ENCODE peak calls at places on chromosomes 12 and 14, in five cellular contexts. One of them, this sample, is unnamed.
A peak's percentile ranks its signal among the peaks of the same experiment; 100 is the strongest.

GRCh38 chr14:104267895-104268294 is 129.5 kb downstream of the KIF26A start:
- DNase-seq in stomach: peak; percentile 15
- DNase-seq in suprapubic skin: no peak
- DNase-seq in sigmoid colon: no peak
- DNase-seq in K562: no peak
- DNase-seq in this sample: no peak

GRCh38 chr12:2401040-2401439 is 348.3 kb downstream of the CACNA1C start:
- DNase-seq in K562: no peak
- DNase-seq in stomach: no peak
- DNase-seq in sigmoid colon: no peak
- DNase-seq in suprapubic skin: no peak
- DNase-seq in this sample: no peak

GRCh38 chr14:96722751-96723150 is 74.4 kb upstream of the VRK1 start:
- DNase-seq in stomach: no peak
- DNase-seq in suprapubic skin: no peak
- DNase-seq in K562: no peak
- DNase-seq in sigmoid colon: peak; percentile 22
- DNase-seq in this sample: no peak

GRCh38 chr12:99435095-99435791 is 212.3 kb upstream of the GARIN6 start:
- DNase-seq in K562: no peak
- DNase-seq in stomach: no peak
- DNase-seq in sigmoid colon: no peak
- DNase-seq in suprapubic skin: no peak
- DNase-seq in this sample: no peak

GRCh38 chr12:15689751-15690191 is 99.4 kb downstream of the EPS8 start:
- DNase-seq in suprapubic skin: no peak
- DNase-seq in K562: no peak
- DNase-seq in stomach: no peak
- DNase-seq in sigmoid colon: no peak
- DNase-seq in this sample: no peak

GRCh38 chr14:100400115-100400514 is 77.0 kb downstream of the SLC25A47 start:
- DNase-seq in stomach: peak; percentile 64
- DNase-seq in K562: no peak
- DNase-seq in sigmoid colon: no peak
- DNase-seq in suprapubic skin: no peak
- DNase-seq in this sample: no peak

GRCh38 chr14:65226824-65227604 is 124.7 kb upstream of the MAX start:
- DNase-seq in sigmoid colon: no peak
- DNase-seq in stomach: peak; percentile 79
- DNase-seq in K562: no peak
- DNase-seq in suprapubic skin: no peak
- DNase-seq in this sample: no peak

GRCh38 chr12:69309461-69309860 is 38.7 kb upstream of the LYZ start:
- DNase-seq in stomach: no peak
- DNase-seq in sigmoid colon: no peak
- DNase-seq in suprapubic skin: no peak
- DNase-seq in K562: no peak
- DNase-seq in this sample: no peak

GRCh38 chr12:47302111-47302597 is 222.4 kb upstream of the AMIGO2 start:
- DNase-seq in stomach: no peak
- DNase-seq in suprapubic skin: no peak
- DNase-seq in K562: no peak
- DNase-seq in sigmoid colon: no peak
- DNase-seq in this sample: peak; percentile 39

GRCh38 chr12:88833641-88834116 is 253.4 kb upstream of the KITLG start:
- DNase-seq in stomach: no peak
- DNase-seq in sigmoid colon: no peak
- DNase-seq in suprapubic skin: no peak
- DNase-seq in K562: no peak
- DNase-seq in this sample: no peak

GRCh38 chr12:41459815-41460214 is 271.7 kb downstream of the PDZRN4 start:
- DNase-seq in stomach: no peak
- DNase-seq in K562: no peak
- DNase-seq in sigmoid colon: no peak
- DNase-seq in suprapubic skin: no peak
- DNase-seq in this sample: no peak

GRCh38 chr12:71947645-71948105 is 9.0 kb downstream of the TPH2 start:
- DNase-seq in suprapubic skin: no peak
- DNase-seq in stomach: no peak
- DNase-seq in K562: no peak
- DNase-seq in sigmoid colon: no peak
- DNase-seq in this sample: no peak

GRCh38 chr12:49983892-49984291 is 11.1 kb downstream of the AQP6 start:
- DNase-seq in K562: no peak
- DNase-seq in sigmoid colon: no peak
- DNase-seq in stomach: no peak
- DNase-seq in suprapubic skin: no peak
- DNase-seq in this sample: no peak

GRCh38 chr14:22583994-22584393 is 5.0 kb downstream of the DAD1 start:
- DNase-seq in suprapubic skin: no peak
- DNase-seq in stomach: no peak
- DNase-seq in K562: no peak
- DNase-seq in sigmoid colon: no peak
- DNase-seq in this sample: no peak

GRCh38 chr12:97142737-97143450 is 235.8 kb downstream of the NEDD1 start:
- DNase-seq in K562: no peak
- DNase-seq in stomach: no peak
- DNase-seq in suprapubic skin: no peak
- DNase-seq in sigmoid colon: no peak
- DNase-seq in this sample: no peak

GRCh38 chr12:87304406-87304805 is 724.8 kb downstream of the C12orf50 start:
- DNase-seq in suprapubic skin: no peak
- DNase-seq in K562: no peak
- DNase-seq in sigmoid colon: no peak
- DNase-seq in stomach: no peak
- DNase-seq in this sample: no peak

GRCh38 chr12:52171950-52172512 is 19.8 kb downstream of the KRT80 start:
- DNase-seq in suprapubic skin: no peak
- DNase-seq in K562: no peak
- DNase-seq in sigmoid colon: no peak
- DNase-seq in stomach: peak; percentile 61
- DNase-seq in this sample: no peak

GRCh38 chr12:91885851-91886250 is 259.8 kb downstream of the BTG1 start:
- DNase-seq in K562: no peak
- DNase-seq in suprapubic skin: no peak
- DNase-seq in sigmoid colon: no peak
- DNase-seq in stomach: no peak
- DNase-seq in this sample: no peak

GRCh38 chr14:92646952-92647461 is 101.4 kb downstream of the LGMN start:
- DNase-seq in suprapubic skin: no peak
- DNase-seq in sigmoid colon: peak; percentile 94
- DNase-seq in stomach: no peak
- DNase-seq in K562: no peak
- DNase-seq in this sample: no peak
- TF ChIP-seq EP300 in suprapubic skin: no peak
- TF ChIP-seq EP300 in sigmoid colon: peak; percentile 96
- TF ChIP-seq EP300 in stomach: peak; percentile 80
- TF ChIP-seq EP300 in K562: no peak
- TF ChIP-seq EP300 in this sample: peak; percentile 74

DNA sequence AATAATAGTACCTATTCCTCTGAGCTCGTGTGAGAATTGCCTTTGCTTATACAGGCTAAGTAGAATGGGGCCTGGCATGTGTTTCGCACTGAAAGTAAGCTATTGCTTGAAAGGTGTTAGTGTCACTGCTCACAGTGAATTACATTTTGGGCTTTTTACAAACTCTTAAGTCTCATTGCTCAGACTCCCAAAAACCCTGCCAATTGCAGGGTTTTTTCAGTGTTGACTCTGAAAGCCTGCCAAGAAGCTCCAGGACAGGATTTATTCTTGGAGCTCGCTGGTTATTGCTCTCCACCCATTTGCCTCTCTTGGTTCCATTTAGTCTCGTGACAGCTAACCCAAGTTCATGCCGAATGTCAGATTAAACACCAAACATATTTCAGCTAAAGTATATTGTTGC is 39.8 kb downstream of the NOPCHAP1 start:
- DNase-seq in K562: no peak
- DNase-seq in stomach: peak; percentile 60
- DNase-seq in sigmoid colon: peak; percentile 76
- DNase-seq in suprapubic skin: no peak
- DNase-seq in this sample: no peak
- TF ChIP-seq POLR2AphosphoS5 in K562: no peak
- TF ChIP-seq POLR2AphosphoS5 in stomach: no peak
- TF ChIP-seq POLR2AphosphoS5 in sigmoid colon: peak; percentile 53
- TF ChIP-seq POLR2AphosphoS5 in suprapubic skin: no peak
- TF ChIP-seq POLR2AphosphoS5 in this sample: peak; percentile 18

DNA sequence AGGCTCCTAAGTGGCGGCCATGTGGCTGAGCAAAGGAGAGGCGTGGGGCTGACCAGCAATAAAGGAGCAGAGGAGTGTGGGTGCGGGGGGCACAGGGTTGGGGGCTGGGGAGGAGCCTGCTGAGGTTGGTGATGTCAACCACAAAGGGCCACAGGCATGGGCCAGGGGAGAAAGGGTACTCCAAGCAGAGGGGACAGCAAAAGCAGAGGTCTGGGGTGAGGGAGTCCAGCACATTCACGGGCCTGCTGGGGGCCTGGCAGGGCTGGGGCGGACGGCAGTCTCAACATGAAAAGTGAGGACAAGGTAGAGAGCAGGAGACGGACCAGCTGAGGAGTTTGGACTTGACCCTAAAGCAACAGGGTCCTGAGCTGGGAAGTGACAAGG is 81.7 kb downstream of the CHGA start:
- DNase-seq in sigmoid colon: no peak
- DNase-seq in suprapubic skin: no peak
- DNase-seq in stomach: no peak
- DNase-seq in K562: no peak
- DNase-seq in this sample: no peak
- TF ChIP-seq EP300 in sigmoid colon: no peak
- TF ChIP-seq EP300 in suprapubic skin: no peak
- TF ChIP-seq EP300 in stomach: no peak
- TF ChIP-seq EP300 in K562: no peak
- TF ChIP-seq EP300 in this sample: no peak

GRCh38 chr14:76904740-76905569 is 78.7 kb downstream of the LRRC74A start:
- DNase-seq in stomach: peak; percentile 56
- DNase-seq in suprapubic skin: no peak
- DNase-seq in sigmoid colon: peak; percentile 89
- DNase-seq in K562: no peak
- DNase-seq in this sample: no peak

GRCh38 chr14:76901171-76902055 is 75.2 kb downstream of the LRRC74A start:
- DNase-seq in sigmoid colon: peak; percentile 84
- DNase-seq in stomach: no peak
- DNase-seq in K562: no peak
- DNase-seq in suprapubic skin: no peak
- DNase-seq in this sample: no peak

GRCh38 chr14:76900406-76901085 is 74.3 kb downstream of the LRRC74A start:
- DNase-seq in stomach: no peak
- DNase-seq in suprapubic skin: no peak
- DNase-seq in sigmoid colon: no peak
- DNase-seq in K562: no peak
- DNase-seq in this sample: no peak

GRCh38 chr14:76902591-76902990 is 76.4 kb downstream of the LRRC74A start:
- DNase-seq in K562: no peak
- DNase-seq in stomach: no peak
- DNase-seq in suprapubic skin: no peak
- DNase-seq in sigmoid colon: no peak
- DNase-seq in this sample: no peak

DNA sequence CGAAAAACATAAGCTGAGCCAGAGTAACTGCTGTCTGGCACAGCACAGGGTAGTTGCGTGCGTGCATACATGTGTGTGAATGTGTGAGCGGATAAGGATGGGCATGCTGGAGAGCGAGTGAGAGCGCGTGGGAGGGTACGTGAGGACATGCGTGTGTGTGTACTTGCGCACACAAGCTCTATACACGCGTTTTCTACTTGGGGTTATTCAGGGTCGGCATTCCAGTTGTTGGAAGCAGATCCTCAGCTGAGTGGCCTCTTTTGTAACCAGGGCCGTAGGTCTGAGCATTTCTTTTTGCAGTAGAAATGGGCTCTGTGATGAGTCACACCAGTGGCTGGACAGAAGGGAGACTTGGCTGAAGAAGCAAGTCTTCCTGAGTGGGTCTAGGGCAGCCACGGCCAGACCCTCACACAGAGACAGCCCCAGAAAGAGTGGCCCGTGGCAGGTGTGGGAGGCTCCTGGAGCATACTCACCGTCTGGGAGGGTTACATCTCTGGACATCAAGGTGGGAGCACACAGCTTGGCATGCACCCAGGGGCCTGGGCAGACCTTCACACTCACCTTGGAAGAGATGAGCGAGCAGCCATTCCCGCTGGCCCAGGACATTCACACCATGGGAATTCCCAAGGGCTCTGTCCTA is 78.0 kb downstream of the LRRC74A start:
- DNase-seq in suprapubic skin: no peak
- DNase-seq in K562: no peak
- DNase-seq in sigmoid colon: peak; percentile 89
- DNase-seq in stomach: no peak
- DNase-seq in this sample: no peak
- TF ChIP-seq POLR2AphosphoS5 in suprapubic skin: no peak
- TF ChIP-seq POLR2AphosphoS5 in K562: no peak
- TF ChIP-seq POLR2AphosphoS5 in sigmoid colon: peak; percentile 51
- TF ChIP-seq POLR2AphosphoS5 in stomach: peak; percentile 42
- TF ChIP-seq POLR2AphosphoS5 in this sample: peak; percentile 42

GRCh38 chr12:43009866-43010265 is 420.3 kb upstream of the PRICKLE1 start:
- DNase-seq in sigmoid colon: no peak
- DNase-seq in stomach: no peak
- DNase-seq in suprapubic skin: no peak
- DNase-seq in K562: no peak
- DNase-seq in this sample: no peak

GRCh38 chr12:43009307-43009706 is 419.8 kb upstream of the PRICKLE1 start:
- DNase-seq in stomach: no peak
- DNase-seq in K562: no peak
- DNase-seq in sigmoid colon: no peak
- DNase-seq in suprapubic skin: no peak
- DNase-seq in this sample: no peak

DNA sequence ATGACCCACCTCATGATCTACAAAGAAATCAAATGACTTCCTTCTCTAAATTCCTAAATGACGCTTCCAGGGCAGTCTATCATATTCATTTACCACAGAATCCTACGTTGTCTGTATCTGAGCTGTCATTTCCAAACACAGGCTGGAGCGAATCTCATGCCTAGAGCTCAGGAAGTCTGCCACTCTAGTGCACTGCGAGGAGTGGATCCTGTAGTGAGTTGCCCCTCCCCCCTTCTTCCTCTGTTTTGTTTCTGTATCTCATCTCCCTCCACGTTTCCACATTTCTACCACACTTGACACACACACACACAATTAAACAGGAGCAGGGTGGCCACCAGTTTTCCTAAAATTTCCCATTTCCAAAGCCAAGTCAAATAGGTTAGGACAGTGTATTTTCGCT is 415.4 kb upstream of the PRICKLE1 start:
- DNase-seq in K562: no peak
- DNase-seq in sigmoid colon: no peak
- DNase-seq in stomach: no peak
- DNase-seq in suprapubic skin: no peak
- DNase-seq in this sample: no peak
- TF ChIP-seq EP300 in K562: no peak
- TF ChIP-seq EP300 in sigmoid colon: no peak
- TF ChIP-seq EP300 in stomach: no peak
- TF ChIP-seq EP300 in suprapubic skin: no peak
- TF ChIP-seq EP300 in this sample: no peak

GRCh38 chr12:54287316-54288157 is 7.0 kb downstream of the HNRNPA1 start:
- DNase-seq in stomach: no peak
- DNase-seq in K562: no peak
- DNase-seq in suprapubic skin: no peak
- DNase-seq in sigmoid colon: no peak
- DNase-seq in this sample: no peak
- TF ChIP-seq POLR2AphosphoS5 in stomach: no peak
- TF ChIP-seq POLR2AphosphoS5 in K562: peak; percentile 80
- TF ChIP-seq POLR2AphosphoS5 in suprapubic skin: no peak
- TF ChIP-seq POLR2AphosphoS5 in sigmoid colon: no peak
- TF ChIP-seq POLR2AphosphoS5 in this sample: no peak